ENCODE peak calls at places on chromosome 1, in four cellular contexts. One of them, this sample, is unnamed.

GRCh38 chr1:12165342-12165741 is 1.4 kb upstream of the TNFRSF1B start:
- DNase-seq in GM12865: no peak
- DNase-seq in activated CD8-positive, alpha-beta T cell treated with anti-CD3 and anti-CD28 coated beads for 36 hours: no peak
- DNase-seq in IMR-90: no peak
- DNase-seq in this sample: no peak

GRCh38 chr1:63951076-63951946 is 177.5 kb downstream of the ROR1 start:
- DNase-seq in GM12865: no peak
- DNase-seq in activated CD8-positive, alpha-beta T cell treated with anti-CD3 and anti-CD28 coated beads for 36 hours: no peak
- DNase-seq in IMR-90: peak; percentile 13
- DNase-seq in this sample: no peak

GRCh38 chr1:156896490-156897033 is 3.0 kb downstream of the PEAR1 start:
- DNase-seq in GM12865: no peak
- DNase-seq in activated CD8-positive, alpha-beta T cell treated with anti-CD3 and anti-CD28 coated beads for 36 hours: no peak
- DNase-seq in IMR-90: peak; percentile 92
- DNase-seq in this sample: no peak

GRCh38 chr1:42137766-42138165 is 15.4 kb upstream of the GUCA2B start:
- DNase-seq in GM12865: no peak
- DNase-seq in activated CD8-positive, alpha-beta T cell treated with anti-CD3 and anti-CD28 coated beads for 36 hours: no peak
- DNase-seq in IMR-90: no peak
- DNase-seq in this sample: no peak

GRCh38 chr1:205417884-205418283 is 4.0 kb downstream of the LEMD1 start:
- DNase-seq in GM12865: no peak
- DNase-seq in activated CD8-positive, alpha-beta T cell treated with anti-CD3 and anti-CD28 coated beads for 36 hours: no peak
- DNase-seq in IMR-90: no peak
- DNase-seq in this sample: no peak

GRCh38 chr1:156100205-156100995 is 14.1 kb upstream of the LMNA start:
- DNase-seq in GM12865: no peak
- DNase-seq in activated CD8-positive, alpha-beta T cell treated with anti-CD3 and anti-CD28 coated beads for 36 hours: no peak
- DNase-seq in IMR-90: no peak
- DNase-seq in this sample: no peak

GRCh38 chr1:206905295-206906164 is 8.3 kb downstream of the IL24 start:
- DNase-seq in GM12865: peak; percentile 55
- DNase-seq in activated CD8-positive, alpha-beta T cell treated with anti-CD3 and anti-CD28 coated beads for 36 hours: peak; percentile 70
- DNase-seq in IMR-90: peak; percentile 94
- DNase-seq in this sample: no peak

GRCh38 chr1:65265296-65266271 is 43.8 kb upstream of the DNAJC6 start:
- DNase-seq in GM12865: peak; percentile 67
- DNase-seq in activated CD8-positive, alpha-beta T cell treated with anti-CD3 and anti-CD28 coated beads for 36 hours: peak; percentile 38
- DNase-seq in IMR-90: no peak
- DNase-seq in this sample: no peak

GRCh38 chr1:180675586-180675985 is 43.8 kb downstream of the XPR1 start:
- DNase-seq in GM12865: no peak
- DNase-seq in activated CD8-positive, alpha-beta T cell treated with anti-CD3 and anti-CD28 coated beads for 36 hours: no peak
- DNase-seq in IMR-90: peak; percentile 14
- DNase-seq in this sample: no peak

GRCh38 chr1:2796890-2797740 is 4.4 kb downstream of the TTC34 start:
- DNase-seq in GM12865: no peak
- DNase-seq in activated CD8-positive, alpha-beta T cell treated with anti-CD3 and anti-CD28 coated beads for 36 hours: no peak
- DNase-seq in IMR-90: no peak
- DNase-seq in this sample: no peak

GRCh38 chr1:16349847-16350406 is 2.4 kb downstream of the FBXO42 start:
- DNase-seq in GM12865: no peak
- DNase-seq in activated CD8-positive, alpha-beta T cell treated with anti-CD3 and anti-CD28 coated beads for 36 hours: no peak
- DNase-seq in IMR-90: no peak
- DNase-seq in this sample: no peak

GRCh38 chr1:207514890-207515289 is 18.9 kb downstream of the CR1 start:
- DNase-seq in GM12865: no peak
- DNase-seq in activated CD8-positive, alpha-beta T cell treated with anti-CD3 and anti-CD28 coated beads for 36 hours: no peak
- DNase-seq in IMR-90: no peak
- DNase-seq in this sample: no peak

GRCh38 chr1:40856656-40857302 is 5.4 kb downstream of the CITED4 start:
- DNase-seq in GM12865: no peak
- DNase-seq in activated CD8-positive, alpha-beta T cell treated with anti-CD3 and anti-CD28 coated beads for 36 hours: no peak
- DNase-seq in IMR-90: no peak
- DNase-seq in this sample: no peak

GRCh38 chr1:47944561-47944960 is 52.6 kb downstream of the TRABD2B start:
- DNase-seq in GM12865: no peak
- DNase-seq in activated CD8-positive, alpha-beta T cell treated with anti-CD3 and anti-CD28 coated beads for 36 hours: no peak
- DNase-seq in IMR-90: no peak
- DNase-seq in this sample: no peak

GRCh38 chr1:2179283-2180013 is 15.1 kb downstream of the FAAP20 start:
- DNase-seq in GM12865: no peak
- DNase-seq in activated CD8-positive, alpha-beta T cell treated with anti-CD3 and anti-CD28 coated beads for 36 hours: no peak
- DNase-seq in IMR-90: no peak
- DNase-seq in this sample: no peak

GRCh38 chr1:70205437-70206118 is at the start of gene LRRC40:
- DNase-seq in GM12865: peak; percentile 96
- DNase-seq in activated CD8-positive, alpha-beta T cell treated with anti-CD3 and anti-CD28 coated beads for 36 hours: peak; percentile 97
- DNase-seq in IMR-90: peak; percentile 94
- DNase-seq in this sample: peak; percentile 98

GRCh38 chr1:234638832-234639799 is 29.1 kb upstream of the IRF2BP2 start:
- DNase-seq in GM12865: no peak
- DNase-seq in activated CD8-positive, alpha-beta T cell treated with anti-CD3 and anti-CD28 coated beads for 36 hours: no peak
- DNase-seq in IMR-90: peak; percentile 33
- DNase-seq in this sample: no peak

GRCh38 chr1:212568978-212569537 is 39.5 kb upstream of the ATF3 start:
- DNase-seq in GM12865: no peak
- DNase-seq in activated CD8-positive, alpha-beta T cell treated with anti-CD3 and anti-CD28 coated beads for 36 hours: no peak
- DNase-seq in IMR-90: no peak
- DNase-seq in this sample: no peak

GRCh38 chr1:110880708-110881374 is 7.9 kb downstream of the CD53 start:
- DNase-seq in GM12865: peak; percentile 36
- DNase-seq in activated CD8-positive, alpha-beta T cell treated with anti-CD3 and anti-CD28 coated beads for 36 hours: peak; percentile 77
- DNase-seq in IMR-90: no peak
- DNase-seq in this sample: no peak

GRCh38 chr1:76727520-76727919 is 139.8 kb upstream of the ST6GALNAC5 start:
- DNase-seq in GM12865: no peak
- DNase-seq in activated CD8-positive, alpha-beta T cell treated with anti-CD3 and anti-CD28 coated beads for 36 hours: no peak
- DNase-seq in IMR-90: no peak
- DNase-seq in this sample: no peak

GRCh38 chr1:248807067-248807737 is 18.5 kb downstream of the SH3BP5L start:
- DNase-seq in GM12865: peak; percentile 77
- DNase-seq in activated CD8-positive, alpha-beta T cell treated with anti-CD3 and anti-CD28 coated beads for 36 hours: peak; percentile 66
- DNase-seq in IMR-90: peak; percentile 39
- DNase-seq in this sample: no peak

GRCh38 chr1:198157241-198157846 is 546 bp downstream of the NEK7 start:
- DNase-seq in GM12865: peak; percentile 94
- DNase-seq in activated CD8-positive, alpha-beta T cell treated with anti-CD3 and anti-CD28 coated beads for 36 hours: peak; percentile 91
- DNase-seq in IMR-90: peak; percentile 97
- DNase-seq in this sample: peak; percentile 74

GRCh38 chr1:93827128-93827527 is 51.9 kb downstream of the DNTTIP2 start:
- DNase-seq in GM12865: no peak
- DNase-seq in activated CD8-positive, alpha-beta T cell treated with anti-CD3 and anti-CD28 coated beads for 36 hours: no peak
- DNase-seq in IMR-90: no peak
- DNase-seq in this sample: no peak

GRCh38 chr1:185567006-185567405 is 167.2 kb upstream of the HMCN1 start:
- DNase-seq in GM12865: peak; percentile 66
- DNase-seq in activated CD8-positive, alpha-beta T cell treated with anti-CD3 and anti-CD28 coated beads for 36 hours: peak; percentile 68
- DNase-seq in IMR-90: peak; percentile 58
- DNase-seq in this sample: no peak

GRCh38 chr1:89363196-89363595 is 663 bp upstream of the GBP6 start:
- DNase-seq in GM12865: peak; percentile 65
- DNase-seq in activated CD8-positive, alpha-beta T cell treated with anti-CD3 and anti-CD28 coated beads for 36 hours: peak; percentile 27
- DNase-seq in IMR-90: peak; percentile 1
- DNase-seq in this sample: no peak

GRCh38 chr1:27940297-27940696 is 5.5 kb downstream of the SMPDL3B start:
- DNase-seq in GM12865: peak; percentile 58
- DNase-seq in activated CD8-positive, alpha-beta T cell treated with anti-CD3 and anti-CD28 coated beads for 36 hours: peak; percentile 89
- DNase-seq in IMR-90: no peak
- DNase-seq in this sample: peak; percentile 63

GRCh38 chr1:231918239-231919015 is 291.8 kb downstream of the DISC1 start:
- DNase-seq in GM12865: peak; percentile 41
- DNase-seq in activated CD8-positive, alpha-beta T cell treated with anti-CD3 and anti-CD28 coated beads for 36 hours: peak; percentile 51
- DNase-seq in IMR-90: peak; percentile 78
- DNase-seq in this sample: no peak

GRCh38 chr1:193676996-193677569 is 490.7 kb upstream of the B3GALT2 start:
- DNase-seq in GM12865: no peak
- DNase-seq in activated CD8-positive, alpha-beta T cell treated with anti-CD3 and anti-CD28 coated beads for 36 hours: no peak
- DNase-seq in IMR-90: peak; percentile 60
- DNase-seq in this sample: no peak

GRCh38 chr1:116805398-116805797 is 51.2 kb downstream of the CD2 start:
- DNase-seq in GM12865: no peak
- DNase-seq in activated CD8-positive, alpha-beta T cell treated with anti-CD3 and anti-CD28 coated beads for 36 hours: no peak
- DNase-seq in IMR-90: no peak
- DNase-seq in this sample: no peak

GRCh38 chr1:101976161-101976560 is 20.6 kb downstream of the OLFM3 start:
- DNase-seq in GM12865: no peak
- DNase-seq in activated CD8-positive, alpha-beta T cell treated with anti-CD3 and anti-CD28 coated beads for 36 hours: no peak
- DNase-seq in IMR-90: no peak
- DNase-seq in this sample: no peak

GRCh38 chr1:161080391-161081150 is 8.8 kb downstream of the NECTIN4 start:
- DNase-seq in GM12865: no peak
- DNase-seq in activated CD8-positive, alpha-beta T cell treated with anti-CD3 and anti-CD28 coated beads for 36 hours: no peak
- DNase-seq in IMR-90: no peak
- DNase-seq in this sample: no peak

GRCh38 chr1:167090289-167090942 is at the start of gene GPA33:
- DNase-seq in GM12865: peak; percentile 44
- DNase-seq in activated CD8-positive, alpha-beta T cell treated with anti-CD3 and anti-CD28 coated beads for 36 hours: peak; percentile 20
- DNase-seq in IMR-90: no peak
- DNase-seq in this sample: no peak

GRCh38 chr1:172897738-172898137 is 153.0 kb downstream of the TNFSF18 start:
- DNase-seq in GM12865: no peak
- DNase-seq in activated CD8-positive, alpha-beta T cell treated with anti-CD3 and anti-CD28 coated beads for 36 hours: no peak
- DNase-seq in IMR-90: peak; percentile 55
- DNase-seq in this sample: no peak

DNA sequence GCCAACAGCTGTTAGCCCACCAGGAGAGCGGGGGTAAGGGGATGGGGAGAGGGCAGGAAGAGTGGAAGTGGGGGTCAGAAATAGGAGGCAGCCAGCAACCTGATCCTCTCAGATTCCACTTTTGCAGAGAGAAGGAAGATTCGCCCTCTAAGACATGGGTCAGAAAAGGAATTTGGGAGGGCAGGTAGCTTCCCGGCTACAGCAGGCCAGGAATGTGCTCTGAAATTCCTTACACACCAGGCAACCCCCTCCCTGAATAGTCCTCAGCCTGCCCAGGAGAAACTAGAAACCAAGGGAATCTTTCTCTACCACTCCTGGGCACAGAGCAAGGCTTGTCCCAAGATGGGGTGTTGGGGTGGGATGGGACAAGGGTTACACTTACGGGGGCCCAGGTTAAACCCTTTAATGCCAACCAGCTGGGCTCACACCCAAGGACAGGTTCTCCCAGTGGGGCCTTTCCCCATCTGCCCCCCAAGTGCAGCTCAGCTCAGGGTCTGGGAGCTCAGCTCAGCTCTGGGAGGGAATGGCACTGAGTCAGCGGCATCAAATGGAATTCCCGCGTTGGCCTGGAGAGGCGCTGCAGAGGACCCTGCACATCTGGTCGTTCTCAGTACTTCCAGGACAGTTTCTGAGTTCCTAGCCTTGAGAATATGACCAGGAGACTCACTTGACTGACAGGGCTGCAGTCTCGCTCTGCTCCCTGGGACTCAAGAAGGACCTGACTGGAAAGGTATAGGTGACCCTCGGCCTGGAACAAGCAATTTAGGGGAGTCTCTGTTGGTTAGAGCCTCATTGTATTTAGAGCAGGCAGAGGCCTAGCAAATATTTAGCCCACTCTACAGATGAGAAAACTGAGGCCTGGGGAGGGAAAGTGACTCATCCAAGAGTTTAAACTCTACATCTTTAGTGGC is 761 bp downstream of the TNNT2 start:
- DNase-seq in GM12865: peak; percentile 16
- DNase-seq in activated CD8-positive, alpha-beta T cell treated with anti-CD3 and anti-CD28 coated beads for 36 hours: peak; percentile 39
- DNase-seq in IMR-90: peak; percentile 46
- DNase-seq in this sample: no peak
- TF ChIP-seq CTCF in GM12865: peak; percentile 63
- TF ChIP-seq CTCF in activated CD8-positive, alpha-beta T cell treated with anti-CD3 and anti-CD28 coated beads for 36 hours: peak; percentile 68
- TF ChIP-seq CTCF in IMR-90: peak; percentile 69
- TF ChIP-seq CTCF in this sample: no peak

GRCh38 chr1:150537732-150538684 is 11.2 kb upstream of the ADAMTSL4 start:
- DNase-seq in GM12865: no peak
- DNase-seq in activated CD8-positive, alpha-beta T cell treated with anti-CD3 and anti-CD28 coated beads for 36 hours: no peak
- DNase-seq in IMR-90: peak; percentile 87
- DNase-seq in this sample: no peak
- TF ChIP-seq CTCF in GM12865: no peak
- TF ChIP-seq CTCF in activated CD8-positive, alpha-beta T cell treated with anti-CD3 and anti-CD28 coated beads for 36 hours: no peak
- TF ChIP-seq CTCF in IMR-90: no peak
- TF ChIP-seq CTCF in this sample: no peak

DNA sequence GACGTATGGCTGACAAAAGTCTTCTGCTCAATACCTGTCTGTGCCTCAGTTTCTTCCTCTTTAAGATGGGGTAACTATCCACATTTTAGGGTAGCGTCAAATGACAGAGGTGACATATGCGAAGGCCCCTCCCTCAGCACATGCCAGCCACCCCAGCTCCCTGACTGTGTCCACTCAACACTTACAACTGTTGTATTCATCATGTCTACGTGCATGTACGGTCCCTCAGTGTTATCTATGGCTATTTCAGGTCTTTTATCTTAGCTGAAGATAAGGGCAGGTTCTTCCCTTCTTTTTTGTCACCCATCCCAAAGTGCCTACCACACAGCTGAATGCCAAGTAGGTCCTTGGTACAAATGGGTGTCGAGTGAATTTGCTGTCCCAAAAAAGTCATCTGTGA is 8.3 kb upstream of the C1orf198 start:
- DNase-seq in GM12865: no peak
- DNase-seq in activated CD8-positive, alpha-beta T cell treated with anti-CD3 and anti-CD28 coated beads for 36 hours: no peak
- DNase-seq in IMR-90: no peak
- DNase-seq in this sample: no peak
- TF ChIP-seq CTCF in GM12865: no peak
- TF ChIP-seq CTCF in activated CD8-positive, alpha-beta T cell treated with anti-CD3 and anti-CD28 coated beads for 36 hours: no peak
- TF ChIP-seq CTCF in IMR-90: no peak
- TF ChIP-seq CTCF in this sample: no peak

GRCh38 chr1:181936269-181936668 is 125.2 kb downstream of the ZNF648 start:
- DNase-seq in GM12865: no peak
- DNase-seq in activated CD8-positive, alpha-beta T cell treated with anti-CD3 and anti-CD28 coated beads for 36 hours: peak; percentile 48
- DNase-seq in IMR-90: no peak
- DNase-seq in this sample: no peak

GRCh38 chr1:181931873-181932272 is 129.6 kb downstream of the ZNF648 start:
- DNase-seq in GM12865: peak; percentile 11
- DNase-seq in activated CD8-positive, alpha-beta T cell treated with anti-CD3 and anti-CD28 coated beads for 36 hours: no peak
- DNase-seq in IMR-90: no peak
- DNase-seq in this sample: no peak

DNA sequence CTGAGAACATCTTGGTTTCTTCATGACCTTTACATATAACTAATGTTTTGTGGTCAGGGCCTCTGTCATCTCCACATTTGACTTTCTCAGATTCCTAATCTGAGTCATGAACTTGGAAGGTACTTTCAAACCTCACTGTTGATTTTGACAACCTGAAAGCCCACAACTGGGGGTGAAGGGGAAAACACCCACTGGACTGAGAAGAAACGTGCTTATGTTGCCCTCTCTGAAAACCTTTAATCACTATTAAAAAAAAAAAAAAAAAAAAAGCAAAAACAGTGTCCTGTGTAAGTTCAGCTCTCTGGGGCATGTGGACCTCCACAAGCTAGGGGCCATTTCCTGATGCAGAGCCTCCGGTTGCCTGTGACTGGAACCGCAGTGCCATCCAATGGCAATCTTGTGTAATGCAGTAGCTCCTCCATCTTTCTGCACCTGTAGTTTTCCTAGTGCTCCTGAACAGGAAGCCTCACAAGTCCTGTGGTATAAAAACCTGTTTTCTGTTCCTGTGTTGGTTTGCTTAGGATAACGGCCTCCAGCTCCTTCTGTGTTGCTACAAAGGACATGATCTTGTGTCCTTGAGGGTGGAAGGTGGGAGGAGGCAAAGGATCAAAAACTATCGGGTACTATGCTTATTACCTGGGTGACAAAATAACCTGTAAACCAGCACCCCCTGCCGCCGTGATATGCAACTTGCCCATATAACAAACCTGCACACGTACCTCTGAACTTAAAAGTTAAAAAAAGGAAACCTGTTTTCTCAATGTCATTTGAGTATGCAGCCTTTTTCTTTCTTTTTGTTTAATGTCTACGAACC is 124.5 kb downstream of the ZNF648 start:
- DNase-seq in GM12865: peak; percentile 92
- DNase-seq in activated CD8-positive, alpha-beta T cell treated with anti-CD3 and anti-CD28 coated beads for 36 hours: peak; percentile 74
- DNase-seq in IMR-90: no peak
- DNase-seq in this sample: no peak
- TF ChIP-seq CTCF in GM12865: peak; percentile 79
- TF ChIP-seq CTCF in activated CD8-positive, alpha-beta T cell treated with anti-CD3 and anti-CD28 coated beads for 36 hours: peak; percentile 64
- TF ChIP-seq CTCF in IMR-90: peak; percentile 7
- TF ChIP-seq CTCF in this sample: no peak